ENCODE peak calls at places on chromosome 2, in ten cellular contexts. U, M, V, D, W, P, I, T, A and S are unnamed samples. For H3K36me3, the result is how much of the 10 kb centered on the place peaks cover.

GRCh38 chr2:201116959-201117734 is 1.2 kb downstream of the CFLAR start:
- DNase-seq in U (peak), M (peak), V (no peak), D (peak), W (peak), P (peak), I (no peak), T (peak), A (peak), S (peak)

GRCh38 chr2:241620419-241620769 is 16.6 kb downstream of the THAP4 start:
- DNase-seq in U (no peak), M (no peak), V (no peak), D (no peak), W (peak), P (no peak), I (no peak), T (no peak), A (no peak), S (no peak)

GRCh38 chr2:25528173-25528572 is 145.2 kb downstream of the DTNB start:
- DNase-seq in U (no peak), M (no peak), V (no peak), D (no peak), W (peak), P (no peak), I (no peak), T (no peak), A (no peak), S (no peak)

GRCh38 chr2:70826696-70827330 is 6.4 kb upstream of the CLEC4F start:
- DNase-seq in U (no peak), M (no peak), V (no peak), D (no peak), W (no peak), P (no peak), I (no peak), T (no peak), A (no peak), S (no peak)

GRCh38 chr2:75079575-75079974 is 119.7 kb downstream of the TACR1 start:
- DNase-seq in U (no peak), M (no peak), V (no peak), D (no peak), W (no peak), P (no peak), I (no peak), T (no peak), A (no peak), S (no peak)

GRCh38 chr2:231930601-231931281 is 4.5 kb upstream of the NPPC start:
- DNase-seq in U (peak), M (peak), V (no peak), D (no peak), W (no peak), P (no peak), I (no peak), T (no peak), A (peak), S (peak)

GRCh38 chr2:113206251-113206650 is 32.5 kb downstream of the PSD4 start:
- DNase-seq in U (peak), M (no peak), V (no peak), D (no peak), W (no peak), P (no peak), I (no peak), T (no peak), A (no peak), S (no peak)

GRCh38 chr2:44131177-44131576 is 37.5 kb upstream of the PPM1B start:
- DNase-seq in U (no peak), M (no peak), V (no peak), D (no peak), W (no peak), P (no peak), I (no peak), T (no peak), A (no peak), S (no peak)

GRCh38 chr2:86281066-86281700 is 56.2 kb downstream of the REEP1 start:
- DNase-seq in U (no peak), M (no peak), V (peak), D (no peak), W (no peak), P (no peak), I (no peak), T (no peak), A (no peak), S (no peak)

GRCh38 chr2:107091163-107091864 is 205.3 kb upstream of the ST6GAL2 start:
- DNase-seq in U (no peak), M (no peak), V (no peak), D (no peak), W (no peak), P (no peak), I (no peak), T (no peak), A (no peak), S (no peak)

GRCh38 chr2:8576525-8577157 is 105.2 kb upstream of the ID2 start:
- DNase-seq in U (no peak), M (no peak), V (no peak), D (peak), W (no peak), P (peak), I (no peak), T (no peak), A (peak), S (no peak)

GRCh38 chr2:39778775-39779751 is at the start of gene THUMPD2:
- DNase-seq in U (peak), M (peak), V (peak), D (peak), W (peak), P (peak), I (peak), T (peak), A (peak), S (peak)

GRCh38 chr2:20803287-20803686 is 19.6 kb downstream of the LDAH start:
- DNase-seq in U (no peak), M (no peak), V (peak), D (no peak), W (no peak), P (no peak), I (no peak), T (peak), A (no peak), S (no peak)

GRCh38 chr2:73999881-74000597 is 15.3 kb downstream of the TET3 start:
- DNase-seq in U (peak), M (no peak), V (peak), D (no peak), W (peak), P (no peak), I (no peak), T (no peak), A (no peak), S (no peak)

GRCh38 chr2:239878686-239879085 is 146.5 kb downstream of the NDUFA10 start:
- DNase-seq in U (peak), M (no peak), V (no peak), D (no peak), W (no peak), P (peak), I (no peak), T (peak), A (peak), S (no peak)

GRCh38 chr2:174717273-174717672 is 47.0 kb downstream of the CHRNA1 start:
- DNase-seq in U (no peak), M (no peak), V (no peak), D (no peak), W (peak), P (no peak), I (no peak), T (no peak), A (no peak), S (no peak)

GRCh38 chr2:38583524-38583923 is 19.2 kb downstream of the HNRNPLL start:
- DNase-seq in U (no peak), M (no peak), V (no peak), D (no peak), W (no peak), P (no peak), I (no peak), T (no peak), A (no peak), S (no peak)

GRCh38 chr2:38580237-38580636 is 22.5 kb downstream of the HNRNPLL start:
- DNase-seq in U (no peak), M (no peak), V (no peak), D (no peak), W (no peak), P (no peak), I (no peak), T (no peak), A (no peak), S (no peak)

GRCh38 chr2:38583994-38584393 is 18.7 kb downstream of the HNRNPLL start:
- DNase-seq in U (no peak), M (no peak), V (no peak), D (no peak), W (no peak), P (no peak), I (no peak), T (no peak), A (no peak), S (no peak)

GRCh38 chr2:38578832-38579231 is 23.9 kb downstream of the HNRNPLL start:
- DNase-seq in U (no peak), M (no peak), V (no peak), D (no peak), W (no peak), P (no peak), I (no peak), T (no peak), A (no peak), S (no peak)

GRCh38 chr2:38581193-38582147 is 21.3 kb downstream of the HNRNPLL start:
- DNase-seq in U (no peak), M (no peak), V (no peak), D (peak), W (peak), P (peak), I (no peak), T (no peak), A (peak), S (no peak)
- H3K36me3 ChIP-seq in U (under half), M (under half), V (under half), D (under half), W (under half), P (under half), I (under half), T (under half), A (under half), S (under half)

GRCh38 chr2:68860111-68860510 is 11.1 kb downstream of the BMP10 start:
- DNase-seq in U (no peak), M (no peak), V (no peak), D (no peak), W (no peak), P (no peak), I (no peak), T (no peak), A (no peak), S (no peak)
- H3K4me3 ChIP-seq in U (no peak), M (no peak), V (no peak), D (no peak), W (no peak), P (no peak), I (no peak), T (no peak), A (no peak), S (no peak)

GRCh38 chr2:227377461-227378351 is 1.4 kb downstream of the TM4SF20 start:
- DNase-seq in U (no peak), M (no peak), V (no peak), D (no peak), W (no peak), P (no peak), I (no peak), T (no peak), A (no peak), S (no peak)
- TF ChIP-seq CTCF in U (no peak), M (no peak), V (no peak), D (no peak), W (no peak), P (peak), I (no peak), T (no peak), A (no peak), S (no peak)

GRCh38 chr2:126681505-126681904 is 25.5 kb downstream of the GYPC start:
- DNase-seq in U (no peak), M (no peak), V (no peak), D (no peak), W (no peak), P (no peak), I (no peak), T (no peak), A (no peak), S (no peak)

GRCh38 chr2:126679314-126679713 is 23.4 kb downstream of the GYPC start:
- DNase-seq in U (no peak), M (no peak), V (no peak), D (no peak), W (no peak), P (no peak), I (no peak), T (no peak), A (no peak), S (no peak)

GRCh38 chr2:126675637-126676036 is 19.7 kb downstream of the GYPC start:
- DNase-seq in U (no peak), M (no peak), V (no peak), D (no peak), W (no peak), P (no peak), I (no peak), T (no peak), A (no peak), S (no peak)

GRCh38 chr2:126676814-126677538 is 21.0 kb downstream of the GYPC start:
- DNase-seq in U (peak), M (no peak), V (no peak), D (no peak), W (no peak), P (no peak), I (no peak), T (no peak), A (no peak), S (no peak)

DNA sequence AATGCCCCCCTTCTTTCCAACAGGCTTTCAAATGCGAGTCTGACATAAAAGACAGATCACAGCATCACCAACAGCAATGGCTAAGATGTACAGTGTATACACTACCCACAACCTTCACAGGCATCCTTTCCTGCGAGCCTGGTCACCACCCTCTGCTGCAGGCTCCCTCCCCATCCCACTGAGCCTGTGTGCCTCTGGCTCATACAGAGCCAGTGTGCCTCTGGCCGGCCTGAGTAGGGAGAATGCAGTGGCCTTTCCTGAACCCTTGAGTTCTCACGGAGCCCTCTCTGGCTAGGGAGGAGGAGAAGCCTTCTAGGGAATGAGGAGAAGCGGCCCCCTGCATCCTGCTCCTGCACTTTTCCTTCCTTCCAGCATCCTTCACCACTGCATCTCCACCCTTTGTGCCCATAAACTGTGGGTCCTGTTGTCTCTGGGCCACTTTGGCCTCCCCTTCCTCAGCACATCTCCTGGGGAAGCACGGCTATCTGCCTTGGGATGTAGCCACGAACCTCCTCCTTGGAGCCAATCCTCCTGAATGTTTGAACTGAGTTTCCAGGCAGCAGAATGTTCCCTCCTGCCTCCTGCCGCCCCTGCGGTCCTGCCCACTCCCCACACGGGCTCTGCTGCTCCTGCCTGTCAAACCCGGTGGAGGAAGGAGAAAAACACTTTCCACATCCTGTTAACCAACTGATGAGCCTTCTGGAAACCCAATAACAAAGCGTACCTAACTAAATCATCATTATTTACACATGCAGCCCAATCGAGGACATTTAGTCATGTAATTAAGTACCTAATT is 22.5 kb downstream of the GYPC start:
- DNase-seq in U (peak), M (no peak), V (no peak), D (no peak), W (no peak), P (no peak), I (no peak), T (no peak), A (no peak), S (no peak)
- H3K36me3 ChIP-seq in U (under half), M (under half), V (under half), D (under half), W (under half), P (under half), I (under half), T (under half), A (under half), S (under half)

GRCh38 chr2:150450765-150451164 is 36.7 kb downstream of the RND3 start:
- DNase-seq in U (no peak), M (no peak), V (no peak), D (no peak), W (peak), P (no peak), I (no peak), T (no peak), A (no peak), S (no peak)
- H3K4me3 ChIP-seq in U (no peak), M (no peak), V (no peak), D (no peak), W (no peak), P (no peak), I (no peak), T (no peak), A (no peak), S (no peak)

GRCh38 chr2:188096910-188097309 is 194.8 kb upstream of the GULP1 start:
- DNase-seq in U (no peak), M (no peak), V (no peak), D (no peak), W (no peak), P (no peak), I (no peak), T (no peak), A (no peak), S (no peak)
- TF ChIP-seq CTCF in U (no peak), M (no peak), V (no peak), D (no peak), W (no peak), P (no peak), I (no peak), T (no peak), A (no peak), S (no peak)

DNA sequence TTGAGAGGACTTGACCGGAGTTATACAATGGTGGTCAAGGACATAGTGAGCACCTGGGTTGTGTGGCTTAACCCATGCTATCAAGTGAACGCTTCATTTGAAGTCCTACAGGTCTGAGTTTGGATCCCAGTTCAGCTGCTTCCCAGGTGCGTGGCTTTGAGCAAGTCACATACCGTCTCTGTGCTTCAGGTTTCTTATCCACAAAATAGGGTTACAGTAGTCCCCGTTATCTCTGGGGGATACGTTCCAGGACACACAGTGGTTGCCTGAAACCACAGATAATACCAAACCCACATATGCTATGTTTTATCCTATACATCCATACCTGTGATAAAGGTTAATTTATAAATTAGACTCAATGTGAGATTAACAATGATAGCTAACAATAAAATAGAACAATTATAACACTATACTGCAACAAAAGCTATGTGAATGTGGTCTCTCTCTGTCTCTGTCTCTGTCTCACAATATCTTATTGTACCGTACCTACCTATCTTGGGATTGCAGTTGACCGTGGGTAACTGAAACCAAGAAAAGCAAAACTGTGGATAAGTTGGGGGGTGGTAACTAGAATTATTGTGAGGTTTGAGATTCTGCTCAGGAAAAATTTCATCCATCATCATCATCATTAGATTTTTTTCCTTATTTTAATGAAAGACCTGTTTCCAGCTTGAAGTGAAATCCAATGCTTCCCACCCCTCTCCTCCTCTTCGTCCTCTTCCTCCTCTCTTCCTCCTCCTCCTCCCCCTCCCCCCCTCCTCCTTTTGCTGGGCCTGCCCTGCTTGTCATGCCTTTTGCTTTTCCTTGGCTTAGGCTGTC is 22.7 kb downstream of the LBH start:
- DNase-seq in U (no peak), M (no peak), V (no peak), D (no peak), W (no peak), P (no peak), I (no peak), T (no peak), A (no peak), S (no peak)
- H3K36me3 ChIP-seq in U (under half), M (under half), V (under half), D (under half), W (under half), P (under half), I (under half), T (under half), A (under half), S (under half)

GRCh38 chr2:72095364-72095763 is 52.3 kb downstream of the CYP26B1 start:
- DNase-seq in U (no peak), M (no peak), V (no peak), D (no peak), W (no peak), P (no peak), I (no peak), T (no peak), A (no peak), S (no peak)

GRCh38 chr2:72103161-72103560 is 44.5 kb downstream of the CYP26B1 start:
- DNase-seq in U (no peak), M (no peak), V (no peak), D (no peak), W (no peak), P (no peak), I (no peak), T (no peak), A (no peak), S (no peak)

GRCh38 chr2:72097276-72097675 is 50.4 kb downstream of the CYP26B1 start:
- DNase-seq in U (peak), M (no peak), V (no peak), D (no peak), W (no peak), P (no peak), I (no peak), T (no peak), A (no peak), S (no peak)

GRCh38 chr2:72096181-72096580 is 51.5 kb downstream of the CYP26B1 start:
- DNase-seq in U (no peak), M (no peak), V (no peak), D (no peak), W (no peak), P (no peak), I (no peak), T (no peak), A (no peak), S (no peak)

GRCh38 chr2:72098935-72099334 is 48.7 kb downstream of the CYP26B1 start:
- DNase-seq in U (peak), M (no peak), V (no peak), D (no peak), W (no peak), P (no peak), I (no peak), T (peak), A (no peak), S (no peak)
- H3K4me3 ChIP-seq in U (no peak), M (no peak), V (no peak), D (no peak), W (no peak), P (no peak), I (no peak), T (no peak), A (no peak), S (no peak)

GRCh38 chr2:196328088-196328680 is 156.8 kb upstream of the STK17B start:
- DNase-seq in U (no peak), M (no peak), V (no peak), D (no peak), W (no peak), P (no peak), I (no peak), T (no peak), A (no peak), S (no peak)

GRCh38 chr2:196324212-196324611 is 152.8 kb upstream of the STK17B start:
- DNase-seq in U (no peak), M (no peak), V (no peak), D (no peak), W (no peak), P (no peak), I (no peak), T (no peak), A (no peak), S (no peak)

GRCh38 chr2:196318517-196319377 is 147.4 kb upstream of the STK17B start:
- DNase-seq in U (no peak), M (peak), V (no peak), D (no peak), W (no peak), P (no peak), I (no peak), T (no peak), A (no peak), S (peak)

DNA sequence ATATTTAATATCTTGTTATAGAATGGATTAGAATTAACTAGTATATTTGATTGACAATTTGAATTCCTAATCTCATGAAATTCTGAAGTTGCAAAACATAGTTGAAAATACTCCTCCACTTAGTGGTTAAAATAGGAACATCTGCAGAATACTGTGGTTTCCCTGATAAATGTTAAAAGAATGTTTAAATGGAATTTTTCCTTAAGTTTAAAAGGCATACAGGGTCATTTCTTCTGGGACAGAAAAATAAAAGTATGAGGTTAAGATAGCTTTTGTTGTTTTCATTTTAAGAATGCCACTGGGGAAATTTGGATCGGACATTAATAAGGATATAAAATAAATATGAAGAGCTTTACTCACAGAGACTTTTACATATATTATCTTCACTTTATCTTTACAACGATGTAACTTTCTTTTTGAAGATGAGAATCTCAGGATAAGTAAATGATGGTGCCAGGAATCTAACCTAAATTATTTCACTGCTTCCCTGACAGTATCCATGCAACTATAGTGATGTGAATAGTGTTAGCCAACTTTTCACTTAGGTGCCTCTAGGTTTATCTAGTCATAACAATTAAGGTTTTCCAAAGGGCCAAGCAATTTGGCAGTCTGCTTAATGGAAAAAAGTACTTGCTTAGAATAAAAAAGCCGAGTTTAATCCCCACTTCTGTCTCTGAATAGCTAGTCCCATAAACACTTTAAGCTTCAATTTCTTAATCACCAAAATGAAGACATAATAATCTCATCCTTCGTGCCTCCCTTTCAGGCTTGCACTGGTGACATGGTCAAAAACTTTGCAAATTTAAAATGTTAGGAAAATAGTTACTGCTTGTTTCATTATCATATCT is 151.8 kb upstream of the STK17B start:
- DNase-seq in U (no peak), M (no peak), V (no peak), D (no peak), W (peak), P (no peak), I (no peak), T (no peak), A (no peak), S (no peak)
- TF ChIP-seq CTCF in U (no peak), M (no peak), V (no peak), D (no peak), W (no peak), P (no peak), I (no peak), T (no peak), A (no peak), S (no peak)